ENCODE peak calls at places on chromosomes 12 and 14, in nine cellular contexts. D, Y, R, V, X, A, T, B and E are unnamed samples.

GRCh38 chr12:99983721-99984258 is 946 bp downstream of the ANKS1B start:
- DNase-seq in D (no peak), Y (peak), R (peak), V (peak), X (no peak), A (no peak), T (no peak), B (no peak), E (no peak)

GRCh38 chr12:80780746-80781145 is 64.0 kb downstream of the MYF5 start:
- DNase-seq in D (no peak), Y (no peak), R (no peak), V (no peak), X (no peak), A (no peak), T (no peak), B (no peak), E (no peak)

GRCh38 chr12:131094831-131095805 is 141.4 kb downstream of the ADGRD1 start:
- DNase-seq in D (no peak), Y (peak), R (peak), V (peak), X (no peak), A (no peak), T (no peak), B (no peak), E (no peak)

GRCh38 chr14:22556990-22557623 is 31.9 kb downstream of the DAD1 start:
- DNase-seq in D (peak), Y (peak), R (peak), V (peak), X (peak), A (no peak), T (peak), B (no peak), E (no peak)

GRCh38 chr12:92186038-92186470 is 40.4 kb upstream of the BTG1 start:
- DNase-seq in D (no peak), Y (no peak), R (no peak), V (no peak), X (no peak), A (no peak), T (no peak), B (no peak), E (no peak)

GRCh38 chr12:112822056-112822455 is 30.5 kb downstream of the RPH3A start:
- DNase-seq in D (no peak), Y (no peak), R (no peak), V (no peak), X (no peak), A (no peak), T (no peak), B (no peak), E (no peak)

GRCh38 chr14:84544486-84544885 is 985.5 kb upstream of the FLRT2 start:
- DNase-seq in D (no peak), Y (no peak), R (no peak), V (no peak), X (no peak), A (no peak), T (no peak), B (no peak), E (no peak)

GRCh38 chr14:32480337-32480736 is 151.2 kb downstream of the AKAP6 start:
- DNase-seq in D (no peak), Y (no peak), R (no peak), V (no peak), X (no peak), A (peak), T (no peak), B (no peak), E (no peak)

GRCh38 chr14:67837011-67837624 is 17.5 kb downstream of the RAD51B start:
- DNase-seq in D (peak), Y (peak), R (no peak), V (no peak), X (peak), A (peak), T (peak), B (no peak), E (peak)

GRCh38 chr12:8037046-8037663 is 4.6 kb downstream of the FOXJ2 start:
- DNase-seq in D (no peak), Y (no peak), R (no peak), V (no peak), X (no peak), A (no peak), T (no peak), B (no peak), E (no peak)

GRCh38 chr14:61080591-61081010 is 99.6 kb downstream of the SLC38A6 start:
- DNase-seq in D (no peak), Y (no peak), R (no peak), V (peak), X (no peak), A (peak), T (no peak), B (no peak), E (no peak)

GRCh38 chr12:28855761-28856160 is 293.3 kb upstream of the FAR2 start:
- DNase-seq in D (no peak), Y (peak), R (no peak), V (no peak), X (no peak), A (no peak), T (no peak), B (no peak), E (no peak)

GRCh38 chr12:106975098-106975497 is 11.8 kb downstream of the MTERF2 start:
- DNase-seq in D (no peak), Y (no peak), R (no peak), V (no peak), X (no peak), A (no peak), T (no peak), B (no peak), E (no peak)

GRCh38 chr12:15193927-15194326 is 27.3 kb downstream of the RERG start:
- DNase-seq in D (no peak), Y (no peak), R (peak), V (no peak), X (no peak), A (no peak), T (no peak), B (no peak), E (no peak)

GRCh38 chr12:111224196-111225066 is 144.5 kb downstream of the PHETA1 start:
- DNase-seq in D (no peak), Y (no peak), R (no peak), V (no peak), X (no peak), A (no peak), T (no peak), B (no peak), E (no peak)

GRCh38 chr14:93033983-93034670 is 81.6 kb downstream of the ITPK1 start:
- DNase-seq in D (no peak), Y (peak), R (no peak), V (no peak), X (no peak), A (no peak), T (no peak), B (no peak), E (no peak)

GRCh38 chr12:122200541-122201175 is 2.9 kb upstream of the B3GNT4 start:
- DNase-seq in D (no peak), Y (peak), R (no peak), V (no peak), X (no peak), A (no peak), T (no peak), B (no peak), E (no peak)

GRCh38 chr12:122527478-122527944 is 462 bp downstream of the KNTC1 start:
- DNase-seq in D (peak), Y (peak), R (no peak), V (no peak), X (no peak), A (no peak), T (peak), B (no peak), E (no peak)

GRCh38 chr12:14373202-14373601 is 7.7 kb downstream of the ATF7IP start:
- DNase-seq in D (no peak), Y (no peak), R (no peak), V (no peak), X (no peak), A (peak), T (no peak), B (no peak), E (no peak)

GRCh38 chr14:84937044-84937443 is 592.9 kb upstream of the FLRT2 start:
- DNase-seq in D (no peak), Y (no peak), R (no peak), V (no peak), X (no peak), A (no peak), T (no peak), B (no peak), E (no peak)

GRCh38 chr14:55867726-55868125 is 250.5 kb upstream of the PELI2 start:
- DNase-seq in D (no peak), Y (no peak), R (no peak), V (no peak), X (no peak), A (no peak), T (no peak), B (no peak), E (no peak)

GRCh38 chr12:106021516-106021915 is 117.2 kb downstream of the NUAK1 start:
- DNase-seq in D (no peak), Y (no peak), R (no peak), V (no peak), X (no peak), A (no peak), T (no peak), B (no peak), E (no peak)

GRCh38 chr14:83561261-83561660 is 1968.7 kb upstream of the FLRT2 start:
- DNase-seq in D (no peak), Y (peak), R (no peak), V (no peak), X (no peak), A (no peak), T (no peak), B (no peak), E (no peak)

GRCh38 chr12:6370994-6371754 is 4.2 kb downstream of the SCNN1A start:
- DNase-seq in D (peak), Y (peak), R (peak), V (no peak), X (no peak), A (peak), T (peak), B (peak), E (peak)

GRCh38 chr12:124053855-124054254 is 80.8 kb downstream of the ZNF664 start:
- DNase-seq in D (peak), Y (peak), R (peak), V (peak), X (peak), A (peak), T (peak), B (no peak), E (no peak)
- TF ChIP-seq CTCF in D (peak), Y (peak), R (peak), V (peak), X (peak), A (peak), T (peak), B (peak), E (peak)

DNA sequence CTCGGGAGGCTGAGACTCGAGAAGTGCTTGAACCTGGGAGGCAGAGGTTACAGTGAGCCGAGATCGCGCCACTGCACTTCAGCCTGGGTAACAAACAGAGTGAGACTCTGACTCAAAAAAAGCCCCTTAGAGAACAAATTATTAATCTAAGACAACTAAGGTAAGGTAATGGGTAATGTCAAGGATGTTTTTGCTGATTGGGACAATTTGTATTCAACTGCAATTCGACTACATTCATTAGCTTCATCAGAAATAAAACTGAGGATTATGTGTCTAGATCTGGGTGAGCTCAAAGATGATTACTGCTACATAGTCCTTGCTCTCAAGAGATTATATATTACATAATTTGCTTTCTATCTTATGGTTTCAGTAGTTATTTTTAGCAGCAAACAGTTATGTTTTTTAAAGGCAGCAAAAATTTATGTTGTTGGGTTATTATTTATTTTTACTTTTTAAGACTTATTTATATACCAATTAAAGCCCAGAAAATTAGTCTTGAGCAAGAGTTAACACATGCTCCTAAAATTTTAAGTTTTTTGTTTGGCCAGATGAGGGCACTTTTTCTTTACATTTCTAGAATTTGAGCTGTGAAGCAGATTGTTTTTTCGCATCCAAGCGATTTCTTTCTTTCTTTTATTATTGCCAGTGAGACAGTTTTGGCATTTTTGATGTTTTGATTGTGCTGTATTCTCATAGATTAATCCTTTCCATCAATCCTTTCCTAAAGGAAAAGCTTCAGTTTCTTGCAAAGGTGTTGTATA is 52.3 kb downstream of the PLEKHA5 start:
- DNase-seq in D (no peak), Y (no peak), R (no peak), V (no peak), X (no peak), A (no peak), T (no peak), B (no peak), E (no peak)
- TF ChIP-seq CTCF in D (peak), Y (no peak), R (no peak), V (no peak), X (peak), A (no peak), T (no peak), B (no peak), E (no peak)

GRCh38 chr12:124938606-124939427 is 24.4 kb upstream of the UBC start:
- DNase-seq in D (peak), Y (peak), R (peak), V (peak), X (no peak), A (peak), T (peak), B (no peak), E (no peak)
- TF ChIP-seq CTCF in D (peak), Y (peak), R (peak), V (no peak), X (peak), A (peak), T (no peak), B (peak), E (peak)

DNA sequence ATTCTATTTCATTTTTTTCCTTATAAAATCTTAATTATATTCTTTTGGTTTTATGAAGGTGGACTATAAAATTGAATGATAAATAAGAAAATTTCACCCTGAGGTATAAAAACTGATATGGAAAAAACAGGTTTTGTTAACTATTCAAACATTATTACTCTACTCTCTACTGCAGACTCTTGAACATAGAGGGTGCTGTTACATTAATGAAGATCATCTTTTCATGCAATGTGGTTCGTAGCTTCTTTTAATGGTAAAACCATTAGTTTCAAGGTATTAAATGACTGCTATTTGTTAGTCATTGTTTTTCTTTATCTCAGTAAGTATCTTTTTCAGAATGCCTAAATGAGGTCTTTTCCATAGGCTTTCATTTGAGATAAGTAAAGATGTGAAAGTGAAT is 510.4 kb downstream of the SLC16A7 start:
- DNase-seq in D (no peak), Y (no peak), R (no peak), V (no peak), X (no peak), A (peak), T (no peak), B (no peak), E (no peak)
- TF ChIP-seq CTCF in D (peak), Y (no peak), R (no peak), V (no peak), X (peak), A (no peak), T (no peak), B (no peak), E (no peak)

DNA sequence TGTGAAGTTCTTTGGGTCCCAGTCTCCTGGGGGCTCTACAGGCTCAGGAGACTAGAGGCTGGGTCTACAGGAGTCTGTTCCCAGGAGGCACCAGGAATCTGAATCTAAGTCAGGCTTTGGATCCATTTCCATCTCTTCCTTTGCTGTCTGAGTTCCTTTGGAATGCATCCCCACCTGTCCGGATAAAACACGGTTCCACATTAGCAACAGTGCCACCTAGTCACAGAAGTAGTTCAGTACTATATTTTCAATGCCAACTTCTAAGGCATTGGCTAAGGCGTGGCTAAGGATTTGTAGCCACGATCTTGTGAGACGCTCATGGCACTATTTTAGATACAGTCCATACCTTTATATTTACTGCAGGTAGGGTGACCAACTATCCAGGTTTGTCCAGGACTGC is 15.1 kb downstream of the ZC2HC1C start:
- DNase-seq in D (no peak), Y (no peak), R (no peak), V (no peak), X (no peak), A (no peak), T (no peak), B (no peak), E (no peak)
- TF ChIP-seq CTCF in D (no peak), Y (peak), R (no peak), V (no peak), X (no peak), A (peak), T (no peak), B (peak), E (peak)